ENCODE peak calls at places on chromosome 2, in eight cellular contexts. K is lower lobe of right lung, H is gastrocnemius medialis, B is Peyer's patch, O is right atrium auricular region, L is A549, Y is heart left ventricle, I is stomach. C is an unnamed sample. For H3K4me1, the result is how much of the 10 kb centered on the place peaks cover.

GRCh38 chr2:23412556-23413155 is 27.7 kb downstream of the KLHL29 start:
- DNase-seq in K (no peak), H (no peak), B (no peak), O (no peak), L (no peak), Y (no peak), I (no peak), C (no peak)

GRCh38 chr2:213644926-213645325 is 360.7 kb downstream of the SPAG16 start:
- DNase-seq in K (no peak), H (no peak), B (no peak), O (no peak), L (no peak), Y (no peak), I (no peak), C (no peak)

GRCh38 chr2:142131016-142131714 is at the start of gene LRP1B:
- DNase-seq in K (no peak), H (no peak), B (no peak), O (no peak), L (no peak), Y (no peak), I (no peak), C (peak)

GRCh38 chr2:54680397-54681032 is 42.9 kb upstream of the EML6 start:
- DNase-seq in K (no peak), H (no peak), B (no peak), O (no peak), L (no peak), Y (peak), I (no peak), C (no peak)

GRCh38 chr2:11073251-11073650 is 82.0 kb upstream of the SLC66A3 start:
- DNase-seq in K (no peak), H (no peak), B (no peak), O (no peak), L (no peak), Y (no peak), I (peak), C (no peak)

GRCh38 chr2:157572725-157573124 is 55.9 kb downstream of the ACVR1C start:
- DNase-seq in K (no peak), H (no peak), B (no peak), O (no peak), L (peak), Y (no peak), I (no peak), C (no peak)

GRCh38 chr2:113233593-113234550 is 44.8 kb downstream of the PAX8 start:
- DNase-seq in K (no peak), H (no peak), B (no peak), O (no peak), L (peak), Y (peak), I (peak), C (peak)

GRCh38 chr2:44886409-44886808 is 55.1 kb upstream of the SIX3 start:
- DNase-seq in K (no peak), H (no peak), B (no peak), O (no peak), L (no peak), Y (no peak), I (no peak), C (no peak)

GRCh38 chr2:96921561-96922303 is 51.9 kb upstream of the SEMA4C start:
- DNase-seq in K (no peak), H (no peak), B (peak), O (no peak), L (no peak), Y (no peak), I (no peak), C (peak)

GRCh38 chr2:120231974-120232635 is 8.9 kb upstream of the TMEM185B start:
- DNase-seq in K (no peak), H (no peak), B (peak), O (no peak), L (no peak), Y (no peak), I (peak), C (peak)

GRCh38 chr2:239670463-239671120 is 269.8 kb upstream of the HDAC4 start:
- DNase-seq in K (no peak), H (no peak), B (no peak), O (no peak), L (no peak), Y (no peak), I (no peak), C (no peak)

GRCh38 chr2:133324150-133324561 is 244.1 kb downstream of the NCKAP5 start:
- DNase-seq in K (no peak), H (no peak), B (no peak), O (no peak), L (no peak), Y (no peak), I (no peak), C (no peak)

GRCh38 chr2:10400978-10401951 is 46.9 kb downstream of the ODC1 start:
- DNase-seq in K (no peak), H (no peak), B (peak), O (no peak), L (no peak), Y (peak), I (peak), C (no peak)

GRCh38 chr2:176461098-176461497 is 191.9 kb downstream of the MTX2 start:
- DNase-seq in K (no peak), H (no peak), B (no peak), O (no peak), L (no peak), Y (no peak), I (no peak), C (no peak)

GRCh38 chr2:198054299-198054698 is 249.9 kb downstream of the PLCL1 start:
- DNase-seq in K (no peak), H (no peak), B (no peak), O (no peak), L (peak), Y (peak), I (peak), C (no peak)

GRCh38 chr2:239208470-239209180 is 192.2 kb downstream of the HDAC4 start:
- DNase-seq in K (no peak), H (no peak), B (no peak), O (no peak), L (no peak), Y (no peak), I (no peak), C (no peak)

GRCh38 chr2:170949415-170949814 is 20.4 kb downstream of the GORASP2 start:
- DNase-seq in K (no peak), H (no peak), B (no peak), O (no peak), L (no peak), Y (no peak), I (no peak), C (no peak)

GRCh38 chr2:135124924-135125886 is 73.1 kb downstream of the RAB3GAP1 start:
- DNase-seq in K (no peak), H (no peak), B (no peak), O (no peak), L (no peak), Y (no peak), I (no peak), C (no peak)

GRCh38 chr2:123732563-123732962 is 292.5 kb upstream of the CNTNAP5 start:
- DNase-seq in K (no peak), H (no peak), B (no peak), O (no peak), L (no peak), Y (no peak), I (no peak), C (no peak)

GRCh38 chr2:579351-579886 is 97.8 kb downstream of the TMEM18 start:
- DNase-seq in K (no peak), H (no peak), B (no peak), O (peak), L (no peak), Y (no peak), I (no peak), C (no peak)

GRCh38 chr2:112831956-112832567 is 4.5 kb downstream of the IL1B start:
- DNase-seq in K (no peak), H (no peak), B (no peak), O (no peak), L (no peak), Y (no peak), I (no peak), C (no peak)

GRCh38 chr2:239168575-239168974 is 232.2 kb downstream of the HDAC4 start:
- DNase-seq in K (peak), H (no peak), B (peak), O (no peak), L (no peak), Y (no peak), I (no peak), C (peak)

GRCh38 chr2:174859563-174860169 is 95.4 kb upstream of the CHRNA1 start:
- DNase-seq in K (no peak), H (no peak), B (no peak), O (no peak), L (no peak), Y (no peak), I (no peak), C (no peak)

GRCh38 chr2:143901185-143901842 is 618.6 kb downstream of the ZEB2 start:
- DNase-seq in K (no peak), H (no peak), B (no peak), O (no peak), L (no peak), Y (no peak), I (no peak), C (no peak)

GRCh38 chr2:135030826-135031225 is 16.4 kb downstream of the MAP3K19 start:
- DNase-seq in K (no peak), H (no peak), B (no peak), O (no peak), L (no peak), Y (no peak), I (no peak), C (no peak)

GRCh38 chr2:33153008-33153407 is 206.3 kb downstream of the LTBP1 start:
- DNase-seq in K (no peak), H (no peak), B (no peak), O (no peak), L (no peak), Y (no peak), I (no peak), C (no peak)

GRCh38 chr2:225422145-225422544 is 22.6 kb downstream of the NYAP2 start:
- DNase-seq in K (no peak), H (no peak), B (no peak), O (no peak), L (no peak), Y (no peak), I (no peak), C (no peak)

GRCh38 chr2:37414470-37414949 is 70.1 kb downstream of the QPCT start:
- DNase-seq in K (no peak), H (no peak), B (no peak), O (no peak), L (peak), Y (no peak), I (no peak), C (no peak)
- H3K27ac ChIP-seq in K (no peak), H (no peak), B (no peak), O (peak), L (peak), Y (peak), I (no peak), C (peak)

GRCh38 chr2:47028846-47029560 is 113.4 kb upstream of the MCFD2 start:
- DNase-seq in K (no peak), H (no peak), B (no peak), O (no peak), L (no peak), Y (no peak), I (no peak), C (no peak)
- H3K4me1 ChIP-seq in K (under half), H (half or more), B (under half), O (under half), L (half or more), Y (under half), I (half or more), C (half or more)

DNA sequence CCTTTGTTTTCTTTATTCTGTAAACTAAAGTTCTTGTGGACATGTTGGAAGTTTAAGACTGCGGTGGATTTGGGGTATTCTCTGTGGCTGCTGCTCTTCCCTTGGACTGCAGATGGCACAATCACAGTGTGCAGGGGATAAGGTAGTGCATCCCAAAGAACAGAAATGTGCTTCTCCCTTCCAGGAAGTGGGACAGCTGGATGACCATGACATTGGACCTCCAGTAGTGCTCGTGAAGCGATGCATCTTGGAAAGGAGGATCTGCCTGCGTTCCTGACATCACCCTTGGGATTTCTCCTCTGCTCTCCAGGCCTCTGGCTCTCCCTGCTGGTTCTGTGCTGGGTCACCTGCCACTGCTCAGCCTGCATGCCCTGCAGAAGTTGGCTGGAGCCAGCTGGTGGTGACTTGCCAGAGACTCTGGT is 109.9 kb downstream of the SLC4A3 start:
- DNase-seq in K (no peak), H (no peak), B (no peak), O (no peak), L (peak), Y (peak), I (no peak), C (no peak)
- TF ChIP-seq CTCF in K (no peak), H (no peak), B (no peak), O (peak), L (peak), Y (peak), I (no peak), C (peak)

DNA sequence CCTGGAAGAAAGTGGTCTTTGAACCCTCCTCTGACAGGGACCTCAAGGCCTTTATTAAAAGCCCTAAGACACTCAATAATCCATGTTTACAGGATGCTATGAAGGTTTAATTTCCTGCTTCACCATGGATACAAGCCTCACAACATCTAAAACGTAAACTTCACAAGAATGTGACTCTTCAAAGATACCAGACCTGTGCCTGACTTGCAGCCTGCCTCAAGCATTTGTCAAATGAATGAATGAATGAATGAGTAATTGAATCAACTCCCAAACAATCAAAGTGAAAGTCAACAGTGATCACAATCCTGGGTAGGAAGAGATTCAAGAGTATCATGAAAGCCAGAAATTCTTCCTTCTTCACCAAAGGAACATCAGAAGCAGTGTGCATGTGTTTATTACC is 30.4 kb downstream of the KLF7 start:
- DNase-seq in K (no peak), H (no peak), B (no peak), O (no peak), L (no peak), Y (no peak), I (no peak), C (no peak)
- H3K27ac ChIP-seq in K (peak), H (peak), B (peak), O (peak), L (peak), Y (peak), I (peak), C (peak)

GRCh38 chr2:236444187-236444586 is 125.4 kb upstream of the ACKR3 start:
- DNase-seq in K (no peak), H (no peak), B (no peak), O (no peak), L (no peak), Y (no peak), I (no peak), C (no peak)
- H3K4me1 ChIP-seq in K (under half), H (under half), B (under half), O (under half), L (under half), Y (under half), I (under half), C (under half)

GRCh38 chr2:42361728-42362298 is 796 bp upstream of the COX7A2L start:
- DNase-seq in K (no peak), H (no peak), B (no peak), O (no peak), L (no peak), Y (no peak), I (no peak), C (no peak)
- TF ChIP-seq CTCF in K (peak), H (no peak), B (peak), O (no peak), L (no peak), Y (no peak), I (no peak), C (no peak)

GRCh38 chr2:168969865-168970264 is 61.3 kb downstream of the ABCB11 start:
- DNase-seq in K (no peak), H (no peak), B (no peak), O (no peak), L (no peak), Y (no peak), I (no peak), C (no peak)

GRCh38 chr2:168961450-168962229 is 60.5 kb downstream of the G6PC2 start:
- DNase-seq in K (no peak), H (no peak), B (no peak), O (no peak), L (peak), Y (no peak), I (no peak), C (no peak)

GRCh38 chr2:168962636-168963035 is 61.5 kb downstream of the G6PC2 start:
- DNase-seq in K (no peak), H (no peak), B (no peak), O (no peak), L (no peak), Y (no peak), I (no peak), C (no peak)

GRCh38 chr2:168968342-168968741 is 62.8 kb downstream of the ABCB11 start:
- DNase-seq in K (no peak), H (no peak), B (no peak), O (no peak), L (no peak), Y (no peak), I (no peak), C (no peak)

DNA sequence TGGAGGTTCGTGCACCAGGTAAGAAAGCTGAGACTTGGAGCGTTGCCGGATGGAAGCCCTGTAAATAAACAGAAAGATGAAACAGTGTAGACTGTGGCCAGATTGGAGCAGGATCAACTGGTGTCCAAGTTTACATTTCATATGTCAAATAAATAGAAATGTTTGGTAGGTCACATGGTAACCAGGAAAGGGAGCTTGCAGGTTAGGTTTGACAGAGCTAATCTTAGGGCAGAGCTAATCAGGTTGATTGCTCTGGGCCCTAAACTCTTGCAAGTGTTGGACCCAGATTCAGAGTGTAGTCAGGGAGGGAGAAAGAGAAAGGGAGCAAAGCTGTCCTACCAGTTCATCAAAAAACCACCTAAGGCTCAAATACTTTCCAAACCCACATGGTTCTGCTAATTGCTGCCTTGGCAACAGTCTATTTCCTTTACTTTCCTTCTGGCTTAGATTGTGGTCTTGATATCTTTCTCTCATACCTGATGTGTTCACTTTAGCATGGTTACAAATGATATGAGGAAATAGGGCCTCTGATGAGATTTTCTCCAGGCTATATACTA is 63.2 kb downstream of the G6PC2 start:
- DNase-seq in K (no peak), H (no peak), B (no peak), O (no peak), L (no peak), Y (no peak), I (peak), C (no peak)
- H3K27ac ChIP-seq in K (no peak), H (no peak), B (no peak), O (no peak), L (no peak), Y (no peak), I (no peak), C (no peak)

DNA sequence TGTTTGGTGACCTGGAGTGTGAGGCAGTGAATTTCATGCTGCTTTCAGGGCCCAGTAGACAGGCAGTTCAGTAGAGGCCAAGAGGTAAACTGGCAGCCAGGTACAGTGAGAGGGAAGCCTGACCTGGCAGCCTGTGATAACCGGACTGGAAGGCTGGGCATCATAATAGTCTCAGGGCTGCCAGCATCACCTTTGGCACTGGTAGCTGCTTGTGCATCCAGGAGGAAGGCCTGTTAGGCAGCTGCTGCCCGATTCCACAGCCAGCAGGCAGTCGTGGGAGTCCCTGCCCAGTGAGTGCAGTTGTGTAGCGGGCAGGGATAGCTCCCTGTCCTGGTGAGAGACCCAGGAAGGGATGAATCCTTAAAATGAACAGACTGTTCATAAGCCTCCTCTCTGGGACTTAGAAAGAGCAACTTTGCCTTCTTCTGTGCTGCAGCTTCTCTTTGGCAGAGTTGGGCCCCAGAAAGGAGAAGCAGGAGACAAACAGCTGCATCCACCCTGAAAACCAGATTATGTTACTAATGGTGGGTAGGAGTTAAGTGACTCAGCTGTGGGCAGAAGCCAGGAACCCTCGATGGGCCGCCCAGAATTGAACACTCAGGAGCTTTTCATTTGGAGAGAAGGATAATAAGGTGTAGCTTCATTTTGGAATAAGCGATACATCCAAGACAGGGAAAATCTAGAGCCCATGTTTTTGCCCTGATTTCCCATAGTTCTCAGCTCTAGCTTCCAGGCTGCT is 8.1 kb upstream of the GPBAR1 start:
- DNase-seq in K (no peak), H (no peak), B (no peak), O (no peak), L (no peak), Y (no peak), I (peak), C (no peak)
- H3K4me1 ChIP-seq in K (under half), H (under half), B (under half), O (under half), L (under half), Y (under half), I (under half), C (under half)